ENCODE peak calls at places on chromosomes 7 and 10, in eight cellular contexts. S is left lung, A is tibial nerve, W is GM23338, M is A673, T is HepG2, X is neuronal stem cell, G is heart right ventricle. K is an unnamed sample. For H3K36me3, the result is how much of the 10 kb centered on the place peaks cover.

GRCh38 chr7:29641651-29642050 is 78.0 kb downstream of the PRR15 start:
- DNase-seq in G (no peak), W (no peak), T (no peak), X (no peak), A (no peak), M (no peak), S (no peak), K (no peak)

GRCh38 chr7:46854958-46855473 is 726.9 kb downstream of the TNS3 start:
- DNase-seq in M (no peak), A (no peak), T (no peak), W (no peak), S (no peak), G (no peak), X (no peak), K (no peak)

GRCh38 chr10:13099144-13099665 is 758 bp upstream of the OPTN start:
- DNase-seq in S (no peak), M (peak), G (peak), A (no peak), T (peak), X (peak), W (peak), K (peak)

GRCh38 chr7:7265057-7265456 is 82.7 kb downstream of the C1GALT1 start:
- DNase-seq in G (no peak), W (no peak), S (no peak), M (peak), T (no peak), A (no peak), X (no peak), K (no peak)

GRCh38 chr7:150450491-150450992 is at the start of gene GIMAP8:
- DNase-seq in G (peak), X (no peak), A (no peak), W (peak), T (no peak), M (no peak), S (peak), K (peak)

GRCh38 chr10:308572-309085 is 173.4 kb downstream of the ZMYND11 start:
- DNase-seq in S (no peak), M (no peak), T (peak), X (no peak), G (no peak), W (no peak), A (no peak), K (no peak)

GRCh38 chr7:152594801-152595200 is 81.1 kb downstream of the XRCC2 start:
- DNase-seq in X (no peak), T (no peak), W (no peak), G (no peak), S (no peak), M (no peak), A (no peak), K (no peak)

GRCh38 chr7:112079671-112080070 is 126.5 kb downstream of the DOCK4 start:
- DNase-seq in G (no peak), X (no peak), T (no peak), A (no peak), S (no peak), W (no peak), M (no peak), K (no peak)

GRCh38 chr7:113764401-113765035 is 154.3 kb downstream of the PPP1R3A start:
- DNase-seq in M (no peak), A (no peak), T (no peak), G (no peak), X (no peak), S (no peak), W (no peak), K (no peak)

GRCh38 chr7:2725178-2726105 is 37.4 kb downstream of the AMZ1 start:
- DNase-seq in G (no peak), S (no peak), X (no peak), M (no peak), T (no peak), W (no peak), A (no peak), K (peak)

GRCh38 chr7:72343991-72344390 is 68.1 kb downstream of the CALN1 start:
- DNase-seq in M (no peak), S (no peak), T (no peak), X (no peak), A (no peak), G (no peak), W (peak), K (peak)

GRCh38 chr10:120262857-120263547 is 194.0 kb upstream of the PLPP4 start:
- DNase-seq in X (no peak), T (no peak), S (no peak), W (no peak), G (no peak), M (no peak), A (no peak), K (no peak)

GRCh38 chr10:72081772-72082590 is 6.4 kb downstream of the SPOCK2 start:
- DNase-seq in M (no peak), A (no peak), G (no peak), S (no peak), X (no peak), W (no peak), T (no peak), K (peak)

GRCh38 chr10:72080042-72081035 is 8.0 kb downstream of the SPOCK2 start:
- DNase-seq in G (no peak), X (no peak), W (peak), S (no peak), T (no peak), A (no peak), M (no peak), K (peak)

GRCh38 chr10:72079356-72079755 is 9.0 kb downstream of the SPOCK2 start:
- DNase-seq in A (no peak), M (peak), W (no peak), X (no peak), T (no peak), S (no peak), G (no peak), K (peak)

GRCh38 chr10:72083234-72084093 is 4.9 kb downstream of the SPOCK2 start:
- DNase-seq in W (no peak), A (no peak), S (no peak), T (no peak), G (no peak), X (no peak), M (no peak), K (no peak)

DNA sequence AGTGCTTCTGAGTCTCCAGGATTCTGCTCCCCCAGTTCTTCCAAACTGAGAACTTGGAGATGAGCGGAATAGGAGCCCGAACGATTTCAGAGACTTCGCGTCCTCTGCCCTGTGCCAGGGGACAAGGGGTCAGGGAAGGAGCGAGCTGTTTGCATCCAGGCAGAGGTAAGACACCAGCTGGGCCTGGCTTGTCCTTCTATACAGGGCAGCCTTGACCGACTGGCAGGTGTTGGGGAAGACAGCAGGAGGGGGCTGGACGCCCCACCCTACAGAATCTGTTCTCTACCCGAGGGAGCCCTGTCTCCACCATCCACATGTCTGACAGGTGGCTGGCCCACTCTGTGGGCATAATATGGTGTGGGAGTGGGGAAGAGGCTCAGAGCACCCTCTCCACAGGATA is 7.1 kb downstream of the SPOCK2 start:
- DNase-seq in S (no peak), M (no peak), G (no peak), T (no peak), X (no peak), A (no peak), W (no peak), K (peak)
- H3K36me3 ChIP-seq in S (under half), M (under half), G (under half), T (under half), X (under half), A (under half), W (under half), K (under half)

GRCh38 chr10:28541695-28542365 is 8.9 kb downstream of the WAC start:
- DNase-seq in A (no peak), M (no peak), W (no peak), T (no peak), S (no peak), X (no peak), G (no peak), K (no peak)

GRCh38 chr10:28542728-28543127 is 9.8 kb downstream of the WAC start:
- DNase-seq in A (no peak), X (no peak), T (no peak), G (no peak), S (no peak), M (no peak), W (no peak), K (no peak)

GRCh38 chr10:28540145-28540544 is 7.2 kb downstream of the WAC start:
- DNase-seq in G (no peak), S (no peak), T (no peak), M (no peak), X (no peak), A (no peak), W (no peak), K (no peak)

GRCh38 chr10:28545967-28546644 is 13.2 kb downstream of the WAC start:
- DNase-seq in S (no peak), X (no peak), G (no peak), A (no peak), M (no peak), T (no peak), W (no peak), K (no peak)

GRCh38 chr10:28544058-28544457 is 11.1 kb downstream of the WAC start:
- DNase-seq in S (no peak), W (no peak), X (no peak), A (no peak), T (no peak), M (no peak), G (no peak), K (no peak)
- H3K36me3 ChIP-seq in S (half or more), W (under half), X (under half), A (half or more), T (under half), M (half or more), G (half or more), K (under half)

GRCh38 chr10:102375250-102375649 is 20.3 kb upstream of the NFKB2 start:
- DNase-seq in T (no peak), G (no peak), A (no peak), X (no peak), W (peak), S (no peak), M (no peak), K (peak)

GRCh38 chr10:102379383-102379782 is 16.1 kb upstream of the NFKB2 start:
- DNase-seq in W (no peak), M (no peak), X (no peak), A (no peak), S (no peak), G (no peak), T (no peak), K (no peak)

GRCh38 chr10:102381983-102382382 is 13.5 kb upstream of the NFKB2 start:
- DNase-seq in W (no peak), G (no peak), T (no peak), A (no peak), M (no peak), X (no peak), S (no peak), K (no peak)

GRCh38 chr10:102375867-102376266 is 19.6 kb upstream of the NFKB2 start:
- DNase-seq in A (no peak), X (no peak), G (no peak), T (no peak), M (no peak), W (no peak), S (no peak), K (no peak)

GRCh38 chr10:102376901-102377300 is 18.6 kb upstream of the NFKB2 start:
- DNase-seq in A (no peak), W (no peak), X (no peak), M (no peak), T (no peak), G (no peak), S (no peak), K (no peak)
- H3K36me3 ChIP-seq in A (half or more), W (under half), X (under half), M (under half), T (under half), G (half or more), S (half or more), K (under half)

GRCh38 chr10:90743291-90743690 is 114.5 kb downstream of the HTR7 start:
- DNase-seq in G (no peak), W (no peak), A (no peak), M (no peak), S (no peak), X (no peak), T (no peak), K (no peak)
- H3K36me3 ChIP-seq in G (under half), W (under half), A (under half), M (under half), S (under half), X (under half), T (under half), K (under half)

GRCh38 chr7:767941-768729 is 41.1 kb upstream of the PRKAR1B start:
- DNase-seq in M (peak), W (no peak), G (no peak), A (no peak), S (peak), T (no peak), X (no peak), K (no peak)
- H3K36me3 ChIP-seq in M (under half), W (under half), G (under half), A (half or more), S (half or more), T (under half), X (under half), K (under half)